ENCODE peak calls at places on chromosome 18, in nine cellular contexts. Z is astrocyte, D is neuronal stem cell, F is neural progenitor cell, S is H1, H is trophoblast cell, B is GM23248, M is fibroblast of lung, U is mammary epithelial cell. I is an unnamed sample.
A peak's percentile ranks its signal among the peaks of the same experiment; 100 is the strongest.

GRCh38 chr18:37364237-37364636 is 201.4 kb downstream of the CELF4 start:
- DNase-seq in Z (no peak), D (no peak), F (no peak), S (no peak), H (no peak), B (no peak), M (no peak), U (no peak), I (no peak)

GRCh38 chr18:36688020-36688965 is 140.5 kb downstream of the TPGS2 start:
- DNase-seq in Z (no peak), D (peak; percentile 59), F (peak; percentile 68), S (no peak), H (peak; percentile 57), B (peak; percentile 75), M (peak; percentile 56), U (peak; percentile 60), I (peak; percentile 94)

GRCh38 chr18:5415035-5415434 is 119.5 kb upstream of the ZBTB14 start:
- DNase-seq in Z (no peak), D (no peak), F (no peak), S (no peak), H (peak; percentile 46), B (no peak), M (no peak), U (no peak), I (no peak)

GRCh38 chr18:53551868-53552426 is 672.5 kb downstream of the MBD2 start:
- DNase-seq in Z (no peak), D (no peak), F (no peak), S (no peak), H (no peak), B (no peak), M (no peak), U (no peak), I (no peak)

GRCh38 chr18:34608064-34608463 is 102.0 kb upstream of the DTNA start:
- DNase-seq in Z (no peak), D (no peak), F (no peak), S (no peak), H (no peak), B (no peak), M (no peak), U (no peak), I (no peak)

GRCh38 chr18:63553117-63553516 is 10.9 kb downstream of the SERPINB12 start:
- DNase-seq in Z (peak; percentile 60), D (no peak), F (no peak), S (no peak), H (peak; percentile 74), B (peak; percentile 95), M (peak; percentile 71), U (peak; percentile 93), I (no peak)

GRCh38 chr18:23719634-23720201 is 30.5 kb downstream of the LAMA3 start:
- DNase-seq in Z (peak; percentile 98), D (no peak), F (no peak), S (peak; percentile 46), H (peak; percentile 70), B (peak; percentile 96), M (peak; percentile 98), U (peak; percentile 97), I (no peak)

GRCh38 chr18:79942786-79943607 is 8.5 kb downstream of the SLC66A2 start:
- DNase-seq in Z (no peak), D (no peak), F (no peak), S (no peak), H (no peak), B (no peak), M (no peak), U (no peak), I (no peak)

GRCh38 chr18:76957384-76958355 is 135.3 kb downstream of the ZNF236 start:
- DNase-seq in Z (no peak), D (no peak), F (no peak), S (no peak), H (no peak), B (no peak), M (no peak), U (no peak), I (no peak)

GRCh38 chr18:623760-624620 is 27.2 kb downstream of the CLUL1 start:
- DNase-seq in Z (peak; percentile 38), D (peak; percentile 43), F (peak; percentile 80), S (peak; percentile 36), H (peak; percentile 48), B (peak; percentile 85), M (peak; percentile 58), U (peak; percentile 34), I (peak; percentile 78)

GRCh38 chr18:5294113-5294617 is 1.4 kb downstream of the ZBTB14 start:
- DNase-seq in Z (no peak), D (no peak), F (no peak), S (no peak), H (no peak), B (peak; percentile 41), M (peak; percentile 5), U (no peak), I (peak; percentile 66)

GRCh38 chr18:3441290-3441689 is 8.7 kb upstream of the TGIF1 start:
- DNase-seq in Z (no peak), D (no peak), F (peak; percentile 51), S (no peak), H (peak; percentile 21), B (peak; percentile 61), M (no peak), U (no peak), I (no peak)

GRCh38 chr18:25592804-25593360 is 240.9 kb upstream of the ZNF521 start:
- DNase-seq in Z (no peak), D (no peak), F (no peak), S (no peak), H (no peak), B (no peak), M (no peak), U (no peak), I (no peak)

GRCh38 chr18:25590456-25590855 is 238.5 kb upstream of the ZNF521 start:
- DNase-seq in Z (no peak), D (no peak), F (no peak), S (no peak), H (no peak), B (no peak), M (no peak), U (no peak), I (no peak)

DNA sequence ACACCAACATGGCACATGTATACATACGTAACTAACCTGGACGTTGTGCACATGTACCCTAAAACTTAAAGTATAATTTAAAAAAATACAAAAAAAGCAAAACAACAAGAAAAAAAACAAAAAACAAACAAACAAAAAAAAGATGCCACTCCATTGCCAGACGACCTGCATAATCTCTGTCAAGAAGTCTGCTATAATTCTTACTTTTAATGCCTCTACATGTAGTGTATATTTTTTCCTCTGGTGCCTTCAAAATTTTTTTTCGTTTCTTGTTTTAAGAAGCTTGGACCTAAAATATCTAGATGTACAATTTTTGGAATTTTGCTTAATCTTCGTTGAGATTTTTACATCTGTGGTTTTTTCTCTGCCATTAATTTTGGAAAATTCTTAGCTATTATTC is 235.6 kb upstream of the ZNF521 start:
- DNase-seq in Z (no peak), D (no peak), F (no peak), S (no peak), H (no peak), B (peak; percentile 8), M (no peak), U (no peak), I (no peak)
- H3K9ac ChIP-seq in Z (no peak overlapping the region), D (no peak overlapping the region), F (no peak overlapping the region), S (no peak overlapping the region), H (no peak overlapping the region), B (no peak overlapping the region), M (no peak overlapping the region), U (no peak overlapping the region), I (no peak overlapping the region)

DNA sequence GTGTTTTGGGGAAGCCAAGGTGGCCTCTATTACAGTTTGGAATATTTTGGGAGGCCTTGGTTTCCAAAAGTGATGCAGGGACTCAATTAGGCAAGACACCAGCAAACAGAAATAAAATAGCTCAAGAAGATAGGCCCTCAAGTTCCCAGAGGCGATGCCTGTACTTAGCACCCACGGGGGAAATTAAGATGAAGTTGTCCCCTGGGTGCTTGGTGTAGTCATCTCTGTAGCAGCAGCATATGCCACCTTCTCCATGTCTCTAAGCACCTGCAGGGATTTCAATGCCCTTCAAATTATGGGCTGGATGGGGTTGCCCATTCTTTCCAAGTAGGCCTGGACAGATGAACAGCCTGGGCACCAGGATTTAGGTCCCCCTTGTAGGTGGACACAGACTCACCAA is 185.0 kb downstream of the CTIF start:
- DNase-seq in Z (no peak), D (no peak), F (no peak), S (no peak), H (no peak), B (no peak), M (no peak), U (no peak), I (no peak)
- H3K36me3 ChIP-seq in Z (peaks cover 4% of the 10 kb centered on the region), D (no peaks in the 10 kb centered on the region), F (no peaks in the 10 kb centered on the region), S (no peaks in the 10 kb centered on the region), H (peaks cover 6% of the 10 kb centered on the region), B (peaks cover 4% of the 10 kb centered on the region), M (peaks cover 2% of the 10 kb centered on the region), U (no peaks in the 10 kb centered on the region), I (no peaks in the 10 kb centered on the region)

DNA sequence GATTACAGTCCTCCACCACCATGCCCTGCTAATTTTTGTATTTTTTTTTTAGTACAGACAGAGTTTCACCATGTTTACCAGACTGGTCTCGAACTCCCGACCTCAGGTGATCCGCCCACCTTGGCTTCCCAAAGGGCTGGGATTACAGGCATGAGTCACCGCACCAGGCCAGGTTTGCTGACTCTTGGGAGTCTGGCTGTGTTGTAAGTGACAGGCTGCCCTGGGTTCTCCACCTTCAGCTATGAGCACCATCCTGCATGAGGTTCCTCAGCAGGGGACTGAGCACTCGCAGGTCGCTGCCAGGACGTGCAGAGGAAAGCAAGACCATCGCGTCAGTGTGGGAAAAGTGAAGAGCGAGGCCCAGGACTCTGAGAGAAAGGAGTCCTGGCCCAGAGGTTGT is 112.6 kb upstream of the NDUFV2 start:
- DNase-seq in Z (no peak), D (no peak), F (no peak), S (no peak), H (no peak), B (no peak), M (no peak), U (peak; percentile 22), I (no peak)
- H2AFZ ChIP-seq in Z (no peak overlapping the region), D (no peak overlapping the region), F (no peak overlapping the region), S (no peak overlapping the region), H (no peak overlapping the region), B (no peak overlapping the region), M (no peak overlapping the region), U (no peak overlapping the region), I (no peak overlapping the region)

DNA sequence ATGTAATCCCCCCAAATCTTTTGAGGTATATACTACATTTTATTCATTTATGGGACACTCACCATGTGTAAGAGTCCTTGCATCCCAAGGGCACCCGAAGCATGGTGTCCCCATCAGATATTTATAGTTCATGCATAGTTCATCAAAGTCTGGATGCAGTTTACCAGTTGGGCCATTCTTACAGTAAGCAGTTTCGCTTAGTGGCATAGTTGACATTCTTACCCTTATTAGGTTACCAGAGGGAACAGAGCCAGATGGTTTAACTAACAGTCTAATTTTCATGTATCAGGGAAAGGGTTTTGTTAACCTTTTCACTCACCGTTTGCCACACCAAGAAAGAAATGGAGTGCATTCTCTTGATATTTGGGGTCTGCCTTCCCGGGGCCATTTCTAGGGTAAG is 7.1 kb downstream of the ZNF407 start:
- DNase-seq in Z (peak; percentile 63), D (no peak), F (no peak), S (no peak), H (no peak), B (peak; percentile 38), M (peak; percentile 69), U (no peak), I (no peak)
- H3K9ac ChIP-seq in Z (no peak overlapping the region), D (no peak overlapping the region), F (no peak overlapping the region), S (no peak overlapping the region), H (no peak overlapping the region), B (no peak overlapping the region), M (no peak overlapping the region), U (no peak overlapping the region), I (no peak overlapping the region)

DNA sequence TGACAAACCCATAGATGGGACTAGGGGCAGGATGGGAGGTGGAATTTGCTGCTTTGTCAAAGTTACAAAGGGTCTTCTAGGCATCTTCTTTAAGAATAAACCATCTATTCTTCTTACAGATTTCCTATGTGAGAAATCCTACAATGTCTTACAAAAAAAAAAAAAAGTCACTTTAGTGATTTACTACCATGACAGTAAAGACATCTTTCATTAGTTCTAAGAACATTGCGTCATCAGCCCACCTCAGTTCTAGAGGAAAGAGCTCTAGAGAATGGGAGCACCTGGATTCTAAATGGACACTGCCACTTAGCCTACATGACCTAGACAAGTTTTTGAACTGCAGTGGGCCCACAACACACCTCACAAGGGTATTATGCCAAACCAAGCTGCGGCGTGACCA is 172.0 kb downstream of the MYO5B start:
- DNase-seq in Z (no peak), D (no peak), F (no peak), S (no peak), H (no peak), B (no peak), M (no peak), U (no peak), I (no peak)
- H3K36me3 ChIP-seq in Z (no peaks in the 10 kb centered on the region), D (no peaks in the 10 kb centered on the region), F (no peaks in the 10 kb centered on the region), S (no peaks in the 10 kb centered on the region), H (no peaks in the 10 kb centered on the region), B (no peaks in the 10 kb centered on the region), M (no peaks in the 10 kb centered on the region), U (no peaks in the 10 kb centered on the region), I (no peaks in the 10 kb centered on the region)

I was measured in Karpas-422.